ENCODE peak calls at places on chromosomes 2 and 18, in seven cellular contexts. T is heart left ventricle, Z is A549, U is spleen, W is GM23248, V is NT2/D1, N is upper lobe of right lung. D is an unnamed sample. For H3K4me1, the result is how much of the 10 kb centered on the place peaks cover.

GRCh38 chr2:142974288-142975024 is 97.0 kb downstream of the KYNU start:
- DNase-seq in T (no peak), Z (peak), U (no peak), W (peak), V (peak), N (no peak), D (no peak)

GRCh38 chr2:129253461-129253812 is 726.0 kb upstream of the RAB6C start:
- DNase-seq in T (no peak), Z (peak), U (no peak), W (peak), V (peak), N (no peak), D (no peak)

GRCh38 chr2:15762449-15762848 is 170.8 kb downstream of the DDX1 start:
- DNase-seq in T (no peak), Z (no peak), U (no peak), W (no peak), V (no peak), N (no peak), D (no peak)

GRCh38 chr2:112147796-112148195 is 9.6 kb downstream of the FBLN7 start:
- DNase-seq in T (peak), Z (no peak), U (no peak), W (peak), V (no peak), N (peak), D (no peak)

GRCh38 chr2:24015562-24016375 is 5.9 kb downstream of the MFSD2B start:
- DNase-seq in T (no peak), Z (peak), U (no peak), W (peak), V (no peak), N (no peak), D (no peak)

GRCh38 chr18:48292229-48292628 is 117.0 kb downstream of the ZBTB7C start:
- DNase-seq in T (peak), Z (no peak), U (no peak), W (no peak), V (no peak), N (no peak), D (no peak)

GRCh38 chr2:241095594-241096290 is 6.3 kb downstream of the MTERF4 start:
- DNase-seq in T (no peak), Z (no peak), U (no peak), W (no peak), V (no peak), N (no peak), D (no peak)

GRCh38 chr2:228771719-228772254 is 499.3 kb downstream of the PID1 start:
- DNase-seq in T (no peak), Z (no peak), U (no peak), W (no peak), V (no peak), N (no peak), D (no peak)

GRCh38 chr2:15941970-15942710 is 1.8 kb downstream of the MYCN start:
- DNase-seq in T (peak), Z (no peak), U (no peak), W (peak), V (no peak), N (no peak), D (peak)

GRCh38 chr2:241561811-241562210 is 3.3 kb downstream of the BOK start:
- DNase-seq in T (no peak), Z (no peak), U (peak), W (peak), V (no peak), N (peak), D (peak)

GRCh38 chr2:9678554-9678953 is 47.8 kb upstream of the YWHAQ start:
- DNase-seq in T (no peak), Z (no peak), U (no peak), W (no peak), V (no peak), N (no peak), D (no peak)

GRCh38 chr2:192373754-192374153 is 179.0 kb upstream of the TMEFF2 start:
- DNase-seq in T (no peak), Z (no peak), U (no peak), W (no peak), V (no peak), N (no peak), D (no peak)

GRCh38 chr2:27980242-27980641 is 89.7 kb downstream of the BABAM2 start:
- DNase-seq in T (no peak), Z (no peak), U (no peak), W (no peak), V (no peak), N (no peak), D (no peak)

GRCh38 chr18:55633032-55633431 is 45.0 kb upstream of the TCF4 start:
- DNase-seq in T (no peak), Z (no peak), U (no peak), W (peak), V (no peak), N (no peak), D (no peak)

GRCh38 chr2:119264781-119265692 is 41.4 kb downstream of the STEAP3 start:
- DNase-seq in T (peak), Z (peak), U (no peak), W (peak), V (peak), N (peak), D (peak)

GRCh38 chr2:47744074-47744473 is 38.9 kb upstream of the MSH6 start:
- DNase-seq in T (no peak), Z (no peak), U (no peak), W (no peak), V (no peak), N (no peak), D (no peak)

GRCh38 chr2:196314157-196314556 is 142.8 kb upstream of the STK17B start:
- DNase-seq in T (no peak), Z (no peak), U (no peak), W (no peak), V (no peak), N (no peak), D (no peak)

GRCh38 chr2:190835303-190835930 is 45.2 kb upstream of the GLS start:
- DNase-seq in T (peak), Z (peak), U (no peak), W (peak), V (no peak), N (no peak), D (peak)

GRCh38 chr2:69798909-69799526 is 30.4 kb upstream of the GMCL1 start:
- DNase-seq in T (no peak), Z (no peak), U (no peak), W (peak), V (no peak), N (no peak), D (no peak)

GRCh38 chr18:36424741-36425142 is 127.2 kb downstream of the FHOD3 start:
- DNase-seq in T (no peak), Z (peak), U (no peak), W (no peak), V (no peak), N (no peak), D (no peak)

GRCh38 chr2:11930211-11930761 is 183.9 kb downstream of the LPIN1 start:
- DNase-seq in T (peak), Z (no peak), U (no peak), W (no peak), V (no peak), N (peak), D (peak)

GRCh38 chr2:54850171-54851122 is 127.0 kb downstream of the EML6 start:
- DNase-seq in T (no peak), Z (no peak), U (no peak), W (no peak), V (no peak), N (no peak), D (no peak)

GRCh38 chr18:79485788-79486355 is 90.1 kb downstream of the NFATC1 start:
- DNase-seq in T (no peak), Z (no peak), U (peak), W (peak), V (no peak), N (no peak), D (peak)

GRCh38 chr18:48839819-48840490 is 110.8 kb downstream of the SMAD7 start:
- DNase-seq in T (no peak), Z (no peak), U (peak), W (no peak), V (no peak), N (peak), D (no peak)

GRCh38 chr2:230602562-230603230 is 109.9 kb upstream of the CAB39 start:
- DNase-seq in T (no peak), Z (no peak), U (peak), W (no peak), V (no peak), N (no peak), D (no peak)

GRCh38 chr2:43160778-43161177 is 65.6 kb downstream of the ZFP36L2 start:
- DNase-seq in T (no peak), Z (no peak), U (no peak), W (no peak), V (no peak), N (no peak), D (no peak)

GRCh38 chr18:13048061-13048605 is 57.0 kb downstream of the CEP192 start:
- DNase-seq in T (no peak), Z (no peak), U (no peak), W (no peak), V (no peak), N (no peak), D (no peak)

GRCh38 chr2:223314831-223315230 is 262.8 kb downstream of the KCNE4 start:
- DNase-seq in T (no peak), Z (no peak), U (no peak), W (peak), V (no peak), N (no peak), D (no peak)

GRCh38 chr2:11026286-11026921 is 114.7 kb downstream of the KCNF1 start:
- DNase-seq in T (no peak), Z (no peak), U (no peak), W (no peak), V (no peak), N (no peak), D (no peak)

GRCh38 chr18:50870138-50870845 is 8.6 kb upstream of the ME2 start:
- DNase-seq in T (no peak), Z (peak), U (no peak), W (peak), V (no peak), N (peak), D (no peak)

GRCh38 chr2:216081487-216082387 is at the start of the genes PECR and TMEM169:
- DNase-seq in T (peak), Z (peak), U (peak), W (peak), V (peak), N (peak), D (peak)

GRCh38 chr2:233436691-233437438 is 82.6 kb downstream of the DGKD start:
- DNase-seq in T (peak), Z (no peak), U (peak), W (no peak), V (no peak), N (peak), D (no peak)

GRCh38 chr2:113700186-113700841 is 56.1 kb downstream of the SLC35F5 start:
- DNase-seq in T (peak), Z (peak), U (peak), W (peak), V (no peak), N (peak), D (no peak)

GRCh38 chr2:2743164-2743571 is 412.1 kb upstream of the MYT1L start:
- DNase-seq in T (peak), Z (no peak), U (peak), W (peak), V (no peak), N (no peak), D (peak)

GRCh38 chr18:33576999-33577687 is 876 bp upstream of the ASXL3 start:
- DNase-seq in T (no peak), Z (no peak), U (no peak), W (no peak), V (no peak), N (no peak), D (no peak)
- H3K4me3 ChIP-seq in T (peak), Z (no peak), U (no peak), W (no peak), V (peak), N (peak), D (peak)

DNA sequence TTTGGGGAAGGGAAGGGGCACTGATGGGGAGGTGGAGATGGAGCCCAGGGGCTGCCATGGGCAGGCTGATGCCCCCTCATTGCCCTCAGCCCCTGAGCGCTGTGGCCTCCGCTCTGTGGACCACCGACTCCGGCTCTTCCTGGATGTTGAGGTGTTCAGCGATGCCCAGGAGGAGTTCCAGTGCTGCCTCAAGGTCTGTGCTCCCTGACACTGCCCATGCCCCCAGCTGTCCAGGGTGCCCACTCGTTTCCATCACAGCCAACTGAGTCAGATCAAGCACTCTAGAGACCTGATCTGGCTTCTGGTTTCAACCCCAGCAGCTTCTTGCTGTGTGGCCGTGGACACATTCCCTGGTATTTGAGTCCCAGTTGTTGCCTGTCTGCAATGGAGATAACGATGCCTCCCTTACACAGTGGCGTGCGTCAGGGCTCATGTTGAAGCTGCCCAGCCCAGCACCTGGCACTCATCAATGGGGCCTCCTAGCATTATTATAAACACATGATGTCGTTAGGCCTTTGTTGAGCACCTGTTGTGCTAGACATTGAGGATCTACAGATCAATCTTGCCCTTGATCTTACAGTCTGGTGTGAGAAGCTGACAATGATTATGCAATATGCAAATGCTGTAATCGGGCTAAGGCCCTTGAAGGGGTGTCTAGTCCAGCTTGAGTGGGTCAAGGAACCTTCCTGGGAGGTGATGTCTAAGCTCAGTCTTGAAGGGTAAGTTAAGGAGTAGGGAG is 14.4 kb downstream of the STK11IP start:
- DNase-seq in T (no peak), Z (no peak), U (peak), W (no peak), V (no peak), N (no peak), D (no peak)
- H3K4me1 ChIP-seq in T (under half), Z (under half), U (under half), W (under half), V (under half), N (under half), D (under half)

DNA sequence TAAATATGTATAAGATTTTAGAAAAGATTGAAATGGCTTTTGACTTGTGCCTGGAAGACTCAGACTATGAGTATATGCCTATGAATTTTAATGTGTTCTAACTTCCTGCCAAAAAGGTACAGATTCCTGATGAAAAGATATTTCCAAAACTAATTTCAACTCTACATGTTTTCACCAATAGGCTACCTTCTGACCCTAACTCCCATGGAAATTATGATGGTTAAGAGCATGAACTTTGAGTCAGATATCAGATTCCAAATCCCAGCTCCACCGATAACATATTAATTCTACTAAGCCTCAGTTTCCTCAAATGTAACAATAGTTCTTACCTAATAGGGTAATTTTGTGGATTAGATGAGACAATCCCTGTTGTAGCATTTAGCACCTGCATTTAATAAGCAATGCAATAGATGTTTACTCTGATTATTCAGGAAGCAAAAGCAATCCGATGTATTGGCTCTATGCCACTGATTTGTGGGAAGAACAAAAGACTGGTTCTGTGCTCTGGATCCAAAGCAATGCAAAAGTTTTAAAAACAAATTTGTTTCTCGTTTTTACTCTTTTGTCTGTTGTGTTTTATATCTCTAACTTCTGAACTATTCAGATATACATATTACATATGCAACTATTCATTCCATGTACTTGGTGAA is 115.3 kb downstream of the GATA6 start:
- DNase-seq in T (no peak), Z (no peak), U (no peak), W (no peak), V (no peak), N (no peak), D (no peak)
- H3K4me3 ChIP-seq in T (no peak), Z (no peak), U (no peak), W (no peak), V (no peak), N (no peak), D (no peak)

DNA sequence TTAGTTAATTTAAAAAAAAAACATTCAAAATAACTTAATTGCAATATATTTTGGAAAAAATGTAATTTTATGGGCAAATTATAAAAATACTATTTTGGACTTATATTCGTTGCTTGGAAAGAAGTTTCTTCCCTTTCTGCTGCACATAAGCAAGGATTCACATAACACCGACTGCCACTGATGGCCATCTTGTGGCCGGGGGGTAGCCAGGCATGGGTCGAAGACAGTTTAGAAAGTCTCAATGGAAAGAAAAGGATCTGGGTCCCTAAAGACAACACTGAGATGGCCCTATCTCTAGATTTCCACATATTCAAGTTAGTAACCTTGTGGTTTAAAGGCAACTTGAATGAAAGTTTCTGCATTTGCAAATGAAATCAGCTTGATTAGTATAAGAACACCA is 318.6 kb downstream of the AKAIN1 start:
- DNase-seq in T (no peak), Z (no peak), U (no peak), W (no peak), V (no peak), N (no peak), D (no peak)
- H3K4me1 ChIP-seq in T (under half), Z (under half), U (under half), W (under half), V (under half), N (under half), D (under half)

DNA sequence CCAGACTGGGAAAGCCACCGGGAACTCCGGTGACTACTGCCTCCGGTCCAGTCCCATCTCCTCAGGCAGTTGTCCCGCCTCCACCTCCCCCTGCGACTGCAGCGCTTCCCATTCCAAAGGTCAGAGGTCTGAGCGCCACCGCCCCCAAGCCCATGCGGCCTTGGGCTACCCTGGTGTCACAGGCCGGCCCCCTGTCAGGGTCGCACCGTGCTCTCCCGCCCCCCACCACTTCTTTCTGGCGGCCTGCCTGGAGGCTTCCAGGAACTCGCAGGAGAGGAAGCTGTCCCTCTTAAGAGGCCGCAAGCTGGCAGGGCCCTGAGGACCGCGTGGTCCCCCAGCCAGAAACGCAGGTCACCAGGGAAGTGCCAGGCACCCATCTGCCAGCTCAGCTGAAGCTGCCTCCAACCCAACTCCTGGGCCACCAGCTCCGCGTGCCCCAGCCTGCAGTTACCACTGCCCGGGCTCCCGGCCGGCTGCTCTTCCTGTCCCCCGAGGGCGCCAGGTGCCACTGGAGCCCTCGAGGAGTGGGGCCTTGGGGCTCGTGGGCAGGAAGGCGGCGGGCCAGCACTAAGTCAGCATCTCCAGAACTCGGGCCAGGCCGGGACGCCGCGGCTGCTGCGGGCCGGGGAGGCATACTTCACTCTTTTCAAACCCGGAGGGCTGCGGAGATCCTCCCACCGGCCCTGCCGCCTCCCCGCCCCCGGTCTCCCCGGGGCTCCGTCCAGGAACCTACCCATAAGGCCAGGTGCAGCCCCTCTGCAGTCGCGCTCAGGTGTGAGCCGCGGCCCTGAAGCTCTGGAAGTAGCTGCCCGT is 83.3 kb upstream of the POMC start:
- DNase-seq in T (peak), Z (peak), U (peak), W (peak), V (peak), N (peak), D (peak)
- H3K4me3 ChIP-seq in T (peak), Z (peak), U (peak), W (peak), V (peak), N (peak), D (peak)

GRCh38 chr2:187548658-187549057 is 5.6 kb downstream of the TFPI start:
- DNase-seq in T (no peak), Z (no peak), U (no peak), W (no peak), V (no peak), N (no peak), D (no peak)
- H3K4me1 ChIP-seq in T (under half), Z (half or more), U (under half), W (half or more), V (under half), N (under half), D (under half)

GRCh38 chr2:40230186-40230585 is 221.7 kb downstream of the SLC8A1 start:
- DNase-seq in T (no peak), Z (no peak), U (no peak), W (no peak), V (no peak), N (no peak), D (no peak)
- H3K4me3 ChIP-seq in T (no peak), Z (no peak), U (no peak), W (no peak), V (no peak), N (no peak), D (no peak)

GRCh38 chr2:156435392-156435724 is 821 bp upstream of the GPD2 start:
- DNase-seq in T (no peak), Z (no peak), U (no peak), W (no peak), V (no peak), N (no peak), D (no peak)

GRCh38 chr2:156437272-156437671 is 1.1 kb downstream of the GPD2 start:
- DNase-seq in T (no peak), Z (peak), U (no peak), W (peak), V (no peak), N (no peak), D (peak)

GRCh38 chr2:156435725-156436476 is at the start of gene GPD2:
- DNase-seq in T (peak), Z (peak), U (peak), W (peak), V (peak), N (peak), D (peak)

GRCh38 chr2:156436477-156437085 is 402 bp downstream of the GPD2 start:
- DNase-seq in T (no peak), Z (peak), U (no peak), W (peak), V (no peak), N (no peak), D (no peak)

GRCh38 chr2:156434461-156435291 is 1.5 kb upstream of the GPD2 start:
- DNase-seq in T (no peak), Z (peak), U (no peak), W (peak), V (no peak), N (no peak), D (no peak)
- H3K4me1 ChIP-seq in T (under half), Z (half or more), U (half or more), W (under half), V (under half), N (under half), D (half or more)

D was measured in psoas muscle.